ENCODE peak calls at places on chromosomes 4 and X, in nine cellular contexts. One of them, this sample, is unnamed.

GRCh38 chr4:142231787-142232186 is 595.4 kb downstream of the IL15 start:
- DNase-seq in mesendoderm: no peak
- DNase-seq in stimulated activated CD4-positive, alpha-beta T cell treated with anti-CD3 and anti-CD28 coated beads, TNF-alpha, amount 100 ng/mL, for 24 hours: no peak
- DNase-seq in NCI-H2029 treated with DMSO at 0.1 percent for 48 hours: no peak
- DNase-seq in NCI-H1092: no peak
- DNase-seq in NCI-H82: no peak
- DNase-seq in stimulated activated CD8-positive, alpha-beta memory T cell treated with anti-CD3 and anti-CD28 coated beads, Interleukin-4, amount 100 ng/mL, for 4 hours: no peak
- DNase-seq in MV-4-11: no peak
- DNase-seq in anterior cingulate cortex: no peak
- DNase-seq in this sample: no peak

GRCh38 chrX:130049821-130050220 is 60.5 kb downstream of the ELF4 start:
- DNase-seq in mesendoderm: no peak
- DNase-seq in stimulated activated CD4-positive, alpha-beta T cell treated with anti-CD3 and anti-CD28 coated beads, TNF-alpha, amount 100 ng/mL, for 24 hours: no peak
- DNase-seq in NCI-H2029 treated with DMSO at 0.1 percent for 48 hours: no peak
- DNase-seq in NCI-H1092: no peak
- DNase-seq in NCI-H82: no peak
- DNase-seq in stimulated activated CD8-positive, alpha-beta memory T cell treated with anti-CD3 and anti-CD28 coated beads, Interleukin-4, amount 100 ng/mL, for 4 hours: no peak
- DNase-seq in MV-4-11: no peak
- DNase-seq in anterior cingulate cortex: no peak
- DNase-seq in this sample: peak; percentile 48

GRCh38 chr4:55008166-55009056 is 117.0 kb downstream of the KDR start:
- DNase-seq in mesendoderm: peak; percentile 39
- DNase-seq in stimulated activated CD4-positive, alpha-beta T cell treated with anti-CD3 and anti-CD28 coated beads, TNF-alpha, amount 100 ng/mL, for 24 hours: no peak
- DNase-seq in NCI-H2029 treated with DMSO at 0.1 percent for 48 hours: no peak
- DNase-seq in NCI-H1092: no peak
- DNase-seq in NCI-H82: peak; percentile 19
- DNase-seq in stimulated activated CD8-positive, alpha-beta memory T cell treated with anti-CD3 and anti-CD28 coated beads, Interleukin-4, amount 100 ng/mL, for 4 hours: no peak
- DNase-seq in MV-4-11: no peak
- DNase-seq in anterior cingulate cortex: no peak
- DNase-seq in this sample: no peak

GRCh38 chr4:82899339-82899738 is 1.2 kb upstream of the THAP9 start:
- DNase-seq in mesendoderm: no peak
- DNase-seq in stimulated activated CD4-positive, alpha-beta T cell treated with anti-CD3 and anti-CD28 coated beads, TNF-alpha, amount 100 ng/mL, for 24 hours: no peak
- DNase-seq in NCI-H2029 treated with DMSO at 0.1 percent for 48 hours: no peak
- DNase-seq in NCI-H1092: no peak
- DNase-seq in NCI-H82: peak; percentile 11
- DNase-seq in stimulated activated CD8-positive, alpha-beta memory T cell treated with anti-CD3 and anti-CD28 coated beads, Interleukin-4, amount 100 ng/mL, for 4 hours: no peak
- DNase-seq in MV-4-11: no peak
- DNase-seq in anterior cingulate cortex: no peak
- DNase-seq in this sample: no peak

GRCh38 chrX:142084611-142085010 is 120.5 kb downstream of the MAGEC2 start:
- DNase-seq in mesendoderm: no peak
- DNase-seq in stimulated activated CD4-positive, alpha-beta T cell treated with anti-CD3 and anti-CD28 coated beads, TNF-alpha, amount 100 ng/mL, for 24 hours: no peak
- DNase-seq in NCI-H2029 treated with DMSO at 0.1 percent for 48 hours: no peak
- DNase-seq in NCI-H1092: no peak
- DNase-seq in NCI-H82: no peak
- DNase-seq in stimulated activated CD8-positive, alpha-beta memory T cell treated with anti-CD3 and anti-CD28 coated beads, Interleukin-4, amount 100 ng/mL, for 4 hours: no peak
- DNase-seq in MV-4-11: no peak
- DNase-seq in anterior cingulate cortex: no peak
- DNase-seq in this sample: no peak

GRCh38 chr4:184451726-184452125 is 22.6 kb downstream of the IRF2 start:
- DNase-seq in mesendoderm: no peak
- DNase-seq in stimulated activated CD4-positive, alpha-beta T cell treated with anti-CD3 and anti-CD28 coated beads, TNF-alpha, amount 100 ng/mL, for 24 hours: no peak
- DNase-seq in NCI-H2029 treated with DMSO at 0.1 percent for 48 hours: no peak
- DNase-seq in NCI-H1092: no peak
- DNase-seq in NCI-H82: no peak
- DNase-seq in stimulated activated CD8-positive, alpha-beta memory T cell treated with anti-CD3 and anti-CD28 coated beads, Interleukin-4, amount 100 ng/mL, for 4 hours: no peak
- DNase-seq in MV-4-11: peak; percentile 54
- DNase-seq in anterior cingulate cortex: no peak
- DNase-seq in this sample: no peak

GRCh38 chr4:17058506-17058905 is 160.1 kb upstream of the LDB2 start:
- DNase-seq in mesendoderm: no peak
- DNase-seq in stimulated activated CD4-positive, alpha-beta T cell treated with anti-CD3 and anti-CD28 coated beads, TNF-alpha, amount 100 ng/mL, for 24 hours: no peak
- DNase-seq in NCI-H2029 treated with DMSO at 0.1 percent for 48 hours: no peak
- DNase-seq in NCI-H1092: no peak
- DNase-seq in NCI-H82: no peak
- DNase-seq in stimulated activated CD8-positive, alpha-beta memory T cell treated with anti-CD3 and anti-CD28 coated beads, Interleukin-4, amount 100 ng/mL, for 4 hours: no peak
- DNase-seq in MV-4-11: no peak
- DNase-seq in anterior cingulate cortex: no peak
- DNase-seq in this sample: no peak

GRCh38 chrX:41265615-41266014 is 68.3 kb upstream of the DDX3X start:
- DNase-seq in mesendoderm: no peak
- DNase-seq in stimulated activated CD4-positive, alpha-beta T cell treated with anti-CD3 and anti-CD28 coated beads, TNF-alpha, amount 100 ng/mL, for 24 hours: peak; percentile 28
- DNase-seq in NCI-H2029 treated with DMSO at 0.1 percent for 48 hours: no peak
- DNase-seq in NCI-H1092: no peak
- DNase-seq in NCI-H82: no peak
- DNase-seq in stimulated activated CD8-positive, alpha-beta memory T cell treated with anti-CD3 and anti-CD28 coated beads, Interleukin-4, amount 100 ng/mL, for 4 hours: no peak
- DNase-seq in MV-4-11: no peak
- DNase-seq in anterior cingulate cortex: peak; percentile 23
- DNase-seq in this sample: peak; percentile 4

GRCh38 chr4:41205130-41205529 is 9.2 kb downstream of the APBB2 start:
- DNase-seq in mesendoderm: no peak
- DNase-seq in stimulated activated CD4-positive, alpha-beta T cell treated with anti-CD3 and anti-CD28 coated beads, TNF-alpha, amount 100 ng/mL, for 24 hours: no peak
- DNase-seq in NCI-H2029 treated with DMSO at 0.1 percent for 48 hours: no peak
- DNase-seq in NCI-H1092: no peak
- DNase-seq in NCI-H82: no peak
- DNase-seq in stimulated activated CD8-positive, alpha-beta memory T cell treated with anti-CD3 and anti-CD28 coated beads, Interleukin-4, amount 100 ng/mL, for 4 hours: no peak
- DNase-seq in MV-4-11: no peak
- DNase-seq in anterior cingulate cortex: no peak
- DNase-seq in this sample: no peak

GRCh38 chr4:60582167-60582566 is 618.0 kb upstream of the ADGRL3 start:
- DNase-seq in mesendoderm: peak; percentile 54
- DNase-seq in stimulated activated CD4-positive, alpha-beta T cell treated with anti-CD3 and anti-CD28 coated beads, TNF-alpha, amount 100 ng/mL, for 24 hours: no peak
- DNase-seq in NCI-H2029 treated with DMSO at 0.1 percent for 48 hours: no peak
- DNase-seq in NCI-H1092: no peak
- DNase-seq in NCI-H82: no peak
- DNase-seq in stimulated activated CD8-positive, alpha-beta memory T cell treated with anti-CD3 and anti-CD28 coated beads, Interleukin-4, amount 100 ng/mL, for 4 hours: no peak
- DNase-seq in MV-4-11: no peak
- DNase-seq in anterior cingulate cortex: no peak
- DNase-seq in this sample: no peak

GRCh38 chr4:75018811-75019210 is 85.9 kb downstream of the PARM1 start:
- DNase-seq in mesendoderm: no peak
- DNase-seq in stimulated activated CD4-positive, alpha-beta T cell treated with anti-CD3 and anti-CD28 coated beads, TNF-alpha, amount 100 ng/mL, for 24 hours: no peak
- DNase-seq in NCI-H2029 treated with DMSO at 0.1 percent for 48 hours: no peak
- DNase-seq in NCI-H1092: no peak
- DNase-seq in NCI-H82: no peak
- DNase-seq in stimulated activated CD8-positive, alpha-beta memory T cell treated with anti-CD3 and anti-CD28 coated beads, Interleukin-4, amount 100 ng/mL, for 4 hours: no peak
- DNase-seq in MV-4-11: no peak
- DNase-seq in anterior cingulate cortex: no peak
- DNase-seq in this sample: no peak

GRCh38 chr4:187256897-187257296 is 533.2 kb upstream of the FAT1 start:
- DNase-seq in mesendoderm: no peak
- DNase-seq in stimulated activated CD4-positive, alpha-beta T cell treated with anti-CD3 and anti-CD28 coated beads, TNF-alpha, amount 100 ng/mL, for 24 hours: no peak
- DNase-seq in NCI-H2029 treated with DMSO at 0.1 percent for 48 hours: no peak
- DNase-seq in NCI-H1092: no peak
- DNase-seq in NCI-H82: no peak
- DNase-seq in stimulated activated CD8-positive, alpha-beta memory T cell treated with anti-CD3 and anti-CD28 coated beads, Interleukin-4, amount 100 ng/mL, for 4 hours: no peak
- DNase-seq in MV-4-11: no peak
- DNase-seq in anterior cingulate cortex: no peak
- DNase-seq in this sample: no peak

GRCh38 chr4:158845166-158846041 is 76.6 kb downstream of the FNIP2 start:
- DNase-seq in mesendoderm: peak; percentile 76
- DNase-seq in stimulated activated CD4-positive, alpha-beta T cell treated with anti-CD3 and anti-CD28 coated beads, TNF-alpha, amount 100 ng/mL, for 24 hours: no peak
- DNase-seq in NCI-H2029 treated with DMSO at 0.1 percent for 48 hours: no peak
- DNase-seq in NCI-H1092: no peak
- DNase-seq in NCI-H82: no peak
- DNase-seq in stimulated activated CD8-positive, alpha-beta memory T cell treated with anti-CD3 and anti-CD28 coated beads, Interleukin-4, amount 100 ng/mL, for 4 hours: no peak
- DNase-seq in MV-4-11: no peak
- DNase-seq in anterior cingulate cortex: no peak
- DNase-seq in this sample: no peak

GRCh38 chr4:76781698-76782595 is 116.0 kb downstream of the SOWAHB start:
- DNase-seq in mesendoderm: peak; percentile 72
- DNase-seq in stimulated activated CD4-positive, alpha-beta T cell treated with anti-CD3 and anti-CD28 coated beads, TNF-alpha, amount 100 ng/mL, for 24 hours: no peak
- DNase-seq in NCI-H2029 treated with DMSO at 0.1 percent for 48 hours: peak; percentile 9
- DNase-seq in NCI-H1092: no peak
- DNase-seq in NCI-H82: no peak
- DNase-seq in stimulated activated CD8-positive, alpha-beta memory T cell treated with anti-CD3 and anti-CD28 coated beads, Interleukin-4, amount 100 ng/mL, for 4 hours: no peak
- DNase-seq in MV-4-11: peak; percentile 90
- DNase-seq in anterior cingulate cortex: no peak
- DNase-seq in this sample: no peak

GRCh38 chr4:102663073-102663472 is 97.7 kb downstream of the MANBA start:
- DNase-seq in mesendoderm: no peak
- DNase-seq in stimulated activated CD4-positive, alpha-beta T cell treated with anti-CD3 and anti-CD28 coated beads, TNF-alpha, amount 100 ng/mL, for 24 hours: no peak
- DNase-seq in NCI-H2029 treated with DMSO at 0.1 percent for 48 hours: no peak
- DNase-seq in NCI-H1092: no peak
- DNase-seq in NCI-H82: no peak
- DNase-seq in stimulated activated CD8-positive, alpha-beta memory T cell treated with anti-CD3 and anti-CD28 coated beads, Interleukin-4, amount 100 ng/mL, for 4 hours: no peak
- DNase-seq in MV-4-11: peak; percentile 72
- DNase-seq in anterior cingulate cortex: no peak
- DNase-seq in this sample: no peak

GRCh38 chrX:78321809-78322208 is 5.6 kb downstream of the CYSLTR1 start:
- DNase-seq in mesendoderm: no peak
- DNase-seq in stimulated activated CD4-positive, alpha-beta T cell treated with anti-CD3 and anti-CD28 coated beads, TNF-alpha, amount 100 ng/mL, for 24 hours: no peak
- DNase-seq in NCI-H2029 treated with DMSO at 0.1 percent for 48 hours: no peak
- DNase-seq in NCI-H1092: peak; percentile 11
- DNase-seq in NCI-H82: no peak
- DNase-seq in stimulated activated CD8-positive, alpha-beta memory T cell treated with anti-CD3 and anti-CD28 coated beads, Interleukin-4, amount 100 ng/mL, for 4 hours: no peak
- DNase-seq in MV-4-11: peak; percentile 91
- DNase-seq in anterior cingulate cortex: no peak
- DNase-seq in this sample: peak; percentile 2

GRCh38 chr4:26866781-26867180 is 6.1 kb downstream of the STIM2 start:
- DNase-seq in mesendoderm: peak; percentile 77
- DNase-seq in stimulated activated CD4-positive, alpha-beta T cell treated with anti-CD3 and anti-CD28 coated beads, TNF-alpha, amount 100 ng/mL, for 24 hours: no peak
- DNase-seq in NCI-H2029 treated with DMSO at 0.1 percent for 48 hours: no peak
- DNase-seq in NCI-H1092: no peak
- DNase-seq in NCI-H82: no peak
- DNase-seq in stimulated activated CD8-positive, alpha-beta memory T cell treated with anti-CD3 and anti-CD28 coated beads, Interleukin-4, amount 100 ng/mL, for 4 hours: no peak
- DNase-seq in MV-4-11: no peak
- DNase-seq in anterior cingulate cortex: no peak
- DNase-seq in this sample: no peak

GRCh38 chr4:41750158-41750623 is 1.7 kb upstream of the PHOX2B start:
- DNase-seq in mesendoderm: peak; percentile 27
- DNase-seq in stimulated activated CD4-positive, alpha-beta T cell treated with anti-CD3 and anti-CD28 coated beads, TNF-alpha, amount 100 ng/mL, for 24 hours: no peak
- DNase-seq in NCI-H2029 treated with DMSO at 0.1 percent for 48 hours: no peak
- DNase-seq in NCI-H1092: no peak
- DNase-seq in NCI-H82: peak; percentile 78
- DNase-seq in stimulated activated CD8-positive, alpha-beta memory T cell treated with anti-CD3 and anti-CD28 coated beads, Interleukin-4, amount 100 ng/mL, for 4 hours: no peak
- DNase-seq in MV-4-11: no peak
- DNase-seq in anterior cingulate cortex: no peak
- DNase-seq in this sample: no peak

GRCh38 chr4:1244978-1245471 is 3.9 kb downstream of the CTBP1 start:
- DNase-seq in mesendoderm: no peak
- DNase-seq in stimulated activated CD4-positive, alpha-beta T cell treated with anti-CD3 and anti-CD28 coated beads, TNF-alpha, amount 100 ng/mL, for 24 hours: no peak
- DNase-seq in NCI-H2029 treated with DMSO at 0.1 percent for 48 hours: no peak
- DNase-seq in NCI-H1092: no peak
- DNase-seq in NCI-H82: no peak
- DNase-seq in stimulated activated CD8-positive, alpha-beta memory T cell treated with anti-CD3 and anti-CD28 coated beads, Interleukin-4, amount 100 ng/mL, for 4 hours: no peak
- DNase-seq in MV-4-11: no peak
- DNase-seq in anterior cingulate cortex: no peak
- DNase-seq in this sample: no peak

GRCh38 chr4:151604238-151604637 is 156.6 kb downstream of the GATB start:
- DNase-seq in mesendoderm: peak; percentile 38
- DNase-seq in stimulated activated CD4-positive, alpha-beta T cell treated with anti-CD3 and anti-CD28 coated beads, TNF-alpha, amount 100 ng/mL, for 24 hours: no peak
- DNase-seq in NCI-H2029 treated with DMSO at 0.1 percent for 48 hours: no peak
- DNase-seq in NCI-H1092: no peak
- DNase-seq in NCI-H82: peak; percentile 41
- DNase-seq in stimulated activated CD8-positive, alpha-beta memory T cell treated with anti-CD3 and anti-CD28 coated beads, Interleukin-4, amount 100 ng/mL, for 4 hours: no peak
- DNase-seq in MV-4-11: no peak
- DNase-seq in anterior cingulate cortex: no peak
- DNase-seq in this sample: no peak

GRCh38 chrX:130170752-130171445 is 863 bp upstream of the RAB33A start:
- DNase-seq in mesendoderm: peak; percentile 48
- DNase-seq in stimulated activated CD4-positive, alpha-beta T cell treated with anti-CD3 and anti-CD28 coated beads, TNF-alpha, amount 100 ng/mL, for 24 hours: no peak
- DNase-seq in NCI-H2029 treated with DMSO at 0.1 percent for 48 hours: no peak
- DNase-seq in NCI-H1092: peak; percentile 88
- DNase-seq in NCI-H82: peak; percentile 93
- DNase-seq in stimulated activated CD8-positive, alpha-beta memory T cell treated with anti-CD3 and anti-CD28 coated beads, Interleukin-4, amount 100 ng/mL, for 4 hours: peak; percentile 19
- DNase-seq in MV-4-11: peak; percentile 76
- DNase-seq in anterior cingulate cortex: peak; percentile 83
- DNase-seq in this sample: peak; percentile 14

GRCh38 chrX:16882702-16883486 is 12.7 kb upstream of the RBBP7 start:
- DNase-seq in mesendoderm: peak; percentile 69
- DNase-seq in stimulated activated CD4-positive, alpha-beta T cell treated with anti-CD3 and anti-CD28 coated beads, TNF-alpha, amount 100 ng/mL, for 24 hours: peak; percentile 34
- DNase-seq in NCI-H2029 treated with DMSO at 0.1 percent for 48 hours: peak; percentile 49
- DNase-seq in NCI-H1092: peak; percentile 85
- DNase-seq in NCI-H82: peak; percentile 89
- DNase-seq in stimulated activated CD8-positive, alpha-beta memory T cell treated with anti-CD3 and anti-CD28 coated beads, Interleukin-4, amount 100 ng/mL, for 4 hours: peak; percentile 40
- DNase-seq in MV-4-11: peak; percentile 42
- DNase-seq in anterior cingulate cortex: peak; percentile 57
- DNase-seq in this sample: peak; percentile 63

GRCh38 chr4:152089564-152089963 is 328.8 kb upstream of the GATB start:
- DNase-seq in mesendoderm: no peak
- DNase-seq in stimulated activated CD4-positive, alpha-beta T cell treated with anti-CD3 and anti-CD28 coated beads, TNF-alpha, amount 100 ng/mL, for 24 hours: no peak
- DNase-seq in NCI-H2029 treated with DMSO at 0.1 percent for 48 hours: no peak
- DNase-seq in NCI-H1092: no peak
- DNase-seq in NCI-H82: no peak
- DNase-seq in stimulated activated CD8-positive, alpha-beta memory T cell treated with anti-CD3 and anti-CD28 coated beads, Interleukin-4, amount 100 ng/mL, for 4 hours: no peak
- DNase-seq in MV-4-11: no peak
- DNase-seq in anterior cingulate cortex: no peak
- DNase-seq in this sample: no peak

GRCh38 chrX:39903937-39904336 is 193.8 kb downstream of the BCOR start:
- DNase-seq in mesendoderm: no peak
- DNase-seq in stimulated activated CD4-positive, alpha-beta T cell treated with anti-CD3 and anti-CD28 coated beads, TNF-alpha, amount 100 ng/mL, for 24 hours: no peak
- DNase-seq in NCI-H2029 treated with DMSO at 0.1 percent for 48 hours: no peak
- DNase-seq in NCI-H1092: no peak
- DNase-seq in NCI-H82: no peak
- DNase-seq in stimulated activated CD8-positive, alpha-beta memory T cell treated with anti-CD3 and anti-CD28 coated beads, Interleukin-4, amount 100 ng/mL, for 4 hours: no peak
- DNase-seq in MV-4-11: no peak
- DNase-seq in anterior cingulate cortex: no peak
- DNase-seq in this sample: no peak

GRCh38 chr4:58665649-58666048 is 1555.5 kb upstream of the IGFBP7 start:
- DNase-seq in mesendoderm: no peak
- DNase-seq in stimulated activated CD4-positive, alpha-beta T cell treated with anti-CD3 and anti-CD28 coated beads, TNF-alpha, amount 100 ng/mL, for 24 hours: no peak
- DNase-seq in NCI-H2029 treated with DMSO at 0.1 percent for 48 hours: no peak
- DNase-seq in NCI-H1092: no peak
- DNase-seq in NCI-H82: no peak
- DNase-seq in stimulated activated CD8-positive, alpha-beta memory T cell treated with anti-CD3 and anti-CD28 coated beads, Interleukin-4, amount 100 ng/mL, for 4 hours: no peak
- DNase-seq in MV-4-11: no peak
- DNase-seq in anterior cingulate cortex: no peak
- DNase-seq in this sample: no peak

GRCh38 chr4:184355111-184355604 is 119.2 kb downstream of the IRF2 start:
- DNase-seq in mesendoderm: no peak
- DNase-seq in stimulated activated CD4-positive, alpha-beta T cell treated with anti-CD3 and anti-CD28 coated beads, TNF-alpha, amount 100 ng/mL, for 24 hours: no peak
- DNase-seq in NCI-H2029 treated with DMSO at 0.1 percent for 48 hours: no peak
- DNase-seq in NCI-H1092: no peak
- DNase-seq in NCI-H82: no peak
- DNase-seq in stimulated activated CD8-positive, alpha-beta memory T cell treated with anti-CD3 and anti-CD28 coated beads, Interleukin-4, amount 100 ng/mL, for 4 hours: no peak
- DNase-seq in MV-4-11: peak; percentile 100
- DNase-seq in anterior cingulate cortex: no peak
- DNase-seq in this sample: peak; percentile 30

GRCh38 chr4:152075253-152075928 is 314.6 kb upstream of the GATB start:
- DNase-seq in mesendoderm: peak; percentile 89
- DNase-seq in stimulated activated CD4-positive, alpha-beta T cell treated with anti-CD3 and anti-CD28 coated beads, TNF-alpha, amount 100 ng/mL, for 24 hours: no peak
- DNase-seq in NCI-H2029 treated with DMSO at 0.1 percent for 48 hours: no peak
- DNase-seq in NCI-H1092: no peak
- DNase-seq in NCI-H82: no peak
- DNase-seq in stimulated activated CD8-positive, alpha-beta memory T cell treated with anti-CD3 and anti-CD28 coated beads, Interleukin-4, amount 100 ng/mL, for 4 hours: no peak
- DNase-seq in MV-4-11: no peak
- DNase-seq in anterior cingulate cortex: no peak
- DNase-seq in this sample: no peak

GRCh38 chr4:87108142-87108546 is 112.3 kb downstream of the KLHL8 start:
- DNase-seq in mesendoderm: peak; percentile 76
- DNase-seq in stimulated activated CD4-positive, alpha-beta T cell treated with anti-CD3 and anti-CD28 coated beads, TNF-alpha, amount 100 ng/mL, for 24 hours: no peak
- DNase-seq in NCI-H2029 treated with DMSO at 0.1 percent for 48 hours: no peak
- DNase-seq in NCI-H1092: no peak
- DNase-seq in NCI-H82: no peak
- DNase-seq in stimulated activated CD8-positive, alpha-beta memory T cell treated with anti-CD3 and anti-CD28 coated beads, Interleukin-4, amount 100 ng/mL, for 4 hours: no peak
- DNase-seq in MV-4-11: no peak
- DNase-seq in anterior cingulate cortex: no peak
- DNase-seq in this sample: peak; percentile 71

GRCh38 chr4:94621491-94622080 is 136.2 kb upstream of the BMPR1B start:
- DNase-seq in mesendoderm: peak; percentile 33
- DNase-seq in stimulated activated CD4-positive, alpha-beta T cell treated with anti-CD3 and anti-CD28 coated beads, TNF-alpha, amount 100 ng/mL, for 24 hours: no peak
- DNase-seq in NCI-H2029 treated with DMSO at 0.1 percent for 48 hours: no peak
- DNase-seq in NCI-H1092: peak; percentile 14
- DNase-seq in NCI-H82: peak; percentile 54
- DNase-seq in stimulated activated CD8-positive, alpha-beta memory T cell treated with anti-CD3 and anti-CD28 coated beads, Interleukin-4, amount 100 ng/mL, for 4 hours: no peak
- DNase-seq in MV-4-11: peak; percentile 21
- DNase-seq in anterior cingulate cortex: peak; percentile 1
- DNase-seq in this sample: no peak

This sample was measured in gastrocnemius medialis.